ENCODE peak calls at places on chromosomes 11 and 22, in six cellular contexts. Y is endodermal cell, U is OCI-LY7, S is epithelial cell of prostate, Q is pancreas, K is uterus. X is an unnamed sample.

GRCh38 chr11:134331565-134332188 is at the start of gene GLB1L2:
- DNase-seq in Y (peak), S (no peak), Q (peak), K (peak), U (no peak), X (no peak)

GRCh38 chr11:75350743-75351540 is 519 bp downstream of the ARRB1 start:
- DNase-seq in U (no peak), K (peak), S (no peak), Y (peak), Q (peak), X (peak)

GRCh38 chr11:106077609-106078517 is at the start of gene AASDHPPT:
- DNase-seq in K (no peak), Q (peak), U (peak), Y (no peak), S (no peak), X (no peak)

GRCh38 chr11:597166-597725 is 18.5 kb downstream of the IRF7 start:
- DNase-seq in Q (no peak), Y (peak), K (no peak), S (no peak), U (no peak), X (no peak)

GRCh38 chr11:44557464-44557863 is 8.0 kb upstream of the CD82 start:
- DNase-seq in U (peak), K (no peak), S (no peak), Q (no peak), Y (no peak), X (no peak)

GRCh38 chr11:783581-784015 is 6.3 kb downstream of the CEND1 start:
- DNase-seq in K (peak), Q (peak), U (no peak), Y (peak), S (no peak), X (peak)

GRCh38 chr11:45142241-45142885 is 4.1 kb upstream of the PRDM11 start:
- DNase-seq in S (no peak), Y (no peak), U (no peak), Q (no peak), K (peak), X (no peak)

GRCh38 chr11:78406568-78407196 is 10.9 kb downstream of the GAB2 start:
- DNase-seq in S (no peak), Y (no peak), K (no peak), Q (no peak), U (no peak), X (no peak)

GRCh38 chr11:126115820-126116319 is 53.2 kb upstream of the CDON start:
- DNase-seq in S (peak), Q (peak), U (no peak), K (peak), Y (peak), X (no peak)

GRCh38 chr11:2944953-2945756 is 15.9 kb upstream of the PHLDA2 start:
- DNase-seq in Q (peak), S (no peak), K (peak), Y (peak), U (no peak), X (peak)

GRCh38 chr11:71505781-71506180 is 21.3 kb upstream of the KRTAP5-7 start:
- DNase-seq in S (no peak), Q (no peak), K (no peak), U (no peak), Y (peak), X (no peak)

GRCh38 chr11:56188602-56189001 is 12.2 kb downstream of the OR5J2 start:
- DNase-seq in S (no peak), Q (no peak), K (no peak), U (no peak), Y (no peak), X (no peak)

GRCh38 chr11:86288776-86289507 is 13.1 kb upstream of the HIKESHI start:
- DNase-seq in S (no peak), Q (no peak), K (no peak), Y (peak), U (no peak), X (no peak)

GRCh38 chr11:32960553-32961164 is 55.0 kb upstream of the DEPDC7 start:
- DNase-seq in S (no peak), U (peak), Q (no peak), K (no peak), Y (no peak), X (no peak)

GRCh38 chr11:10293423-10294288 is at the start of gene SBF2:
- DNase-seq in S (no peak), U (peak), Y (peak), Q (peak), K (peak), X (peak)

GRCh38 chr22:37768273-37768672 is 39.5 kb upstream of the GCAT start:
- DNase-seq in U (no peak), S (no peak), K (no peak), Y (peak), Q (no peak), X (no peak)

GRCh38 chr11:44316388-44317240 is 6.7 kb upstream of the ALX4 start:
- DNase-seq in U (no peak), Q (no peak), Y (peak), K (peak), S (no peak), X (no peak)

GRCh38 chr22:20456722-20457076 is 19.1 kb upstream of the SCARF2 start:
- DNase-seq in U (no peak), K (no peak), Y (no peak), S (no peak), Q (no peak), X (no peak)

GRCh38 chr11:30192620-30193019 is 38.2 kb upstream of the FSHB start:
- DNase-seq in Y (no peak), K (no peak), U (no peak), S (no peak), Q (no peak), X (no peak)

GRCh38 chr22:39634530-39635399 is 64.2 kb downstream of the CACNA1I start:
- DNase-seq in S (peak), U (no peak), Q (no peak), K (no peak), Y (peak), X (peak)

GRCh38 chr11:115964091-115964490 is 459.9 kb upstream of the CADM1 start:
- DNase-seq in S (no peak), U (no peak), Q (no peak), K (no peak), Y (no peak), X (no peak)

GRCh38 chr22:49705631-49706352 is 121.9 kb downstream of the BRD1 start:
- DNase-seq in S (no peak), Y (peak), U (no peak), Q (no peak), K (no peak), X (no peak)

GRCh38 chr11:119854521-119854920 is 125.5 kb upstream of the NECTIN1 start:
- DNase-seq in Y (no peak), K (no peak), S (no peak), U (no peak), Q (no peak), X (no peak)

GRCh38 chr11:67563354-67564114 is 20.1 kb upstream of the GSTP1 start:
- DNase-seq in S (no peak), Q (peak), U (no peak), K (peak), Y (no peak), X (no peak)

GRCh38 chr22:18110194-18110943 is at the start of gene TUBA8:
- DNase-seq in K (peak), Q (peak), S (no peak), Y (peak), U (peak), X (peak)

GRCh38 chr11:31725176-31725575 is 85.9 kb downstream of the PAX6 start:
- DNase-seq in Q (no peak), K (no peak), S (no peak), U (no peak), Y (no peak), X (no peak)

GRCh38 chr11:70032470-70032795 is 45.7 kb upstream of the ANO1 start:
- DNase-seq in Y (peak), K (no peak), S (no peak), Q (no peak), U (no peak), X (no peak)

GRCh38 chr11:10862446-10862845 is 4.6 kb upstream of the ZBED5 start:
- DNase-seq in S (no peak), Q (no peak), K (no peak), U (no peak), Y (no peak), X (no peak)

GRCh38 chr11:47545298-47545697 is 7.6 kb downstream of the CELF1 start:
- DNase-seq in Y (no peak), K (no peak), S (no peak), U (no peak), Q (no peak), X (no peak)

GRCh38 chr11:126284829-126285228 is 1.9 kb downstream of the TIRAP start:
- DNase-seq in Q (no peak), Y (no peak), U (peak), K (peak), S (peak), X (peak)

GRCh38 chr11:31267720-31268119 is 101.8 kb downstream of the DCDC1 start:
- DNase-seq in U (no peak), Y (no peak), K (no peak), Q (no peak), S (no peak), X (no peak)

GRCh38 chr22:40818192-40818746 is 877 bp downstream of the SLC25A17 start:
- DNase-seq in K (no peak), S (no peak), Y (no peak), U (no peak), Q (no peak), X (no peak)

DNA sequence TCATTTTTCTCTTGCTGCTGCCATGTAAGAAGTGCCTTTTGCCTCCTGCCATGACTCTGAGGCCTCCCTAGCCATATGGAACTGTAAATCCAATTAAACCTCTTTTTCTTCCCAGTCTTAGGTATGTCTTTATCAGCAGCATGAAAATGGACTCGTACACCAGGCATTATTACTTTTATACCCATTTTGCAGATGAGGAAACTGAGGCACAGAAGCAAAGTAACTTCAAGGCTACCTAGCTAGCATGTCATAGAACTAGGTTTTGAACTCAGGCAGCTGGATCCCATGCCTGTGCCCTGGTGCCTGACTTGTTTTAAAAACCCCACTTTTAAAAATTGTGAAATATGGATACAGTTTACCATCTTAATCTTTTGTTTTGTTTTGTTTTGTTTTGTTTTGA is 25.8 kb downstream of the KIAA1671 start:
- DNase-seq in K (no peak), S (no peak), U (no peak), Y (no peak), Q (no peak), X (no peak)
- H3K27ac ChIP-seq in K (no peak), S (peak), U (no peak), Y (no peak), Q (no peak), X (no peak)

GRCh38 chr11:73182824-73183321 is 35.2 kb upstream of the P2RY2 start:
- DNase-seq in U (no peak), K (no peak), Y (no peak), S (no peak), Q (peak), X (no peak)

GRCh38 chr11:73185680-73186293 is 32.3 kb upstream of the P2RY2 start:
- DNase-seq in K (no peak), Y (no peak), S (no peak), U (no peak), Q (no peak), X (no peak)

GRCh38 chr11:73186886-73187285 is 31.2 kb upstream of the P2RY2 start:
- DNase-seq in S (no peak), Y (no peak), U (no peak), Q (no peak), K (no peak), X (no peak)

GRCh38 chr11:73186294-73186850 is 31.7 kb upstream of the P2RY2 start:
- DNase-seq in S (peak), Q (no peak), U (no peak), Y (no peak), K (no peak), X (no peak)

DNA sequence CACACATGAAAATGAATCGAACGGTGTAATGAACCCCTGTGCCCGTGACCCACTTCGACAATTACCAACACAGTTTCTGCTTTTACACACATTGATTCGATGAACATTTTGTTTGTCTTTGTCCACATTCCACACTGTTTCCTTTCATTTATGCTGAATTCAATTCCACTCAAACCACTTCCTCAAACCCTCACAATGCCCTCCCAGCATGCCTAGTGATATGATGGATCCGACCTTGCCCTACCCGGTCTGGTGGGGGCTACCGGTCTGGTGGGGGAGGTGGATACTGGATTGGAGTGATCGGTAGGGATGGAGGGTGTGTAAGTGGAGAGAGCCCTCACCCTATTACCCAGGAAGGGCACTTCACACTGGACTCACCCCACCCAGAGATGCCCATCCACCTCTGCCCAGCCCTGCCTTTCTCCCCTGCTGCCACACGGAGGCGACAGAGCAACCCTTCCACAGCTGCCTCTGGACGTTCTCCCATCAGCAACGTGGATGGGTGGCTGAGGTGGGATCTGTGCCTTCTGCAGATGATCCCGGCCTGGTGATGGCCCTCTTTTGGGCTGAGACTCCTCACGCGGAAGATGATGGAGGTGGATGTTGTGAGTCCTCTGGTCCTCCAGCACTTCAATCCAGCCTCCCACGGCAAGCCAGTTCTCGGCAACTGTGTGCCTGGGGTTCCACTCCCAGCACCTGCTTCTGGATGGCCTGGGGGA is 33.0 kb upstream of the P2RY2 start:
- DNase-seq in K (peak), Q (peak), S (no peak), Y (peak), U (peak), X (peak)
- H3K27ac ChIP-seq in K (no peak), Q (no peak), S (peak), Y (no peak), U (no peak), X (no peak)

GRCh38 chr22:46339956-46340355 is 4.4 kb downstream of the TRMU start:
- DNase-seq in Q (no peak), S (no peak), U (no peak), Y (no peak), K (no peak), X (no peak)
- H3K27ac ChIP-seq in Q (no peak), S (no peak), U (no peak), Y (no peak), K (no peak), X (no peak)

DNA sequence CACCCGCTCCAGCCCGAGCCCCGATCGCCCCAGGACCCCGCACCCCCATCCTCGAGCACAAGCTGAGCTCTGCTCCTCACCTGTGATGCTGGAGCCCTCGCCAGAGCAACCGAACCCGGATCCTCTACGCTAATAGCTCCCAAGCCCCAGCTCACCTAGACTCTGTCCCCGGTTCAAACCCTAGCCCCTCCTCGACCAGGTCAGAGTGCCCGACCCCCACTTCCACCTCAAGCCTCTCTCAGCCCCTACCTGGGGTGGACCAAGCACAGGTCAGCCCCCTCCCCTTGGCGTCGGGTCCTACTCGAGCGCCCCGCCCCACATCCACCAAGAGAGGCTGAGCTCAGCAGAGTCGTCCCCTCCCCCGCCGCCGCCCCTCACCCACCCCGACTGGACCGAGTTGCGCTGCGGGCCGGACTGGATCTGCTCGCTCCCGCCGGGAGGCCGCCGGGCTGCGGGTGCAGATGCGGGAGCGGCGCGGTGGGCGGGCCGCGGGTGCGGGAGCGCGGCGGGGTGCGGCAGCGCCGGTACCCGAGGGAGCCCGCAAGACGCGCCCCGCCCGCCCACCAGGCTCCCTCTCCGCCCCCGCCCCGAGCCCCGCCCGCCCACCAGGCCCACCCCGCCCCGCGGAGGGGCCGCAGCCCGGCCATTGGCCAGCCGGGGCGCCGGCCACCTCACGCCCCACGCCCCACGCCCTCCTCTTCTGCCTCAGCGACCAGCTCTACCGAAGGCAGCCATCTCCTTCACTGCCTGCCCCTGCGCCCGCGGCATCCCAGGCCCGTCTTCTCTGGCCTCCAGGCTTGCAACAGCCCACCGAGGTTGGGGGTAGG is 577 bp upstream of the DKK3 start:
- DNase-seq in Q (no peak), K (peak), U (no peak), Y (peak), S (no peak), X (peak)
- H3K27ac ChIP-seq in Q (no peak), K (peak), U (no peak), Y (no peak), S (peak), X (peak)

DNA sequence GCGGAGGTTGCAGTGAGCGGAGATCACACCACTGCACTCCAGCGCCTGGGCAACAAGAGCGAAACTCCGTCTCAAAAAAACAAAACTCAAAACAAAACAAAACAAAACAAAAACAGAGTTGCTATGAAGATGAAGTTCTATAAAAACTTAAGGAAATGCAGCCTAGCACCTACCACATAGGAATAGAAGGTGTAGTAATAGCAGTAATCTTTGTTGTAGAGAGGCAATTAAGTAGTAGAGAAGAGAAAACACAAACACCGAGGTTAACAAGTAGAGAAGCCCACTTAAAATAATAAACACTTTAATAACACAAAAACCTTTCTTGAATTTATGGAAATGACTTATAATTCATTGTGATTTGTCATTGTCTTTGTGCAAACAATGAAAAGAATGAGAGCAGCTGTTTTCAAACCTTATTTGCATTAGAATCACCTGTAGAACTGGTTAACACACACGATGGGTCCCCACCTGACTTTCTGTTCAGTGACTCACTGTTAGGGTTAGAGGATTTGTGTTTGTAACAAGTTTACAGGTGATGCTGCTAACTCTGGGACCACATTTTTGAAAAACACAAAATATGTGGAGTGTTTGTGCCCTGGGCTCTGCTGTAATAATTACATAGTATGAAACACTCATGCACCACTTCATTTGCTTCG is 43.1 kb downstream of the TYR start:
- DNase-seq in K (no peak), Q (no peak), U (no peak), S (no peak), Y (no peak), X (no peak)
- H3K27ac ChIP-seq in K (no peak), Q (no peak), U (no peak), S (no peak), Y (no peak), X (no peak)

DNA sequence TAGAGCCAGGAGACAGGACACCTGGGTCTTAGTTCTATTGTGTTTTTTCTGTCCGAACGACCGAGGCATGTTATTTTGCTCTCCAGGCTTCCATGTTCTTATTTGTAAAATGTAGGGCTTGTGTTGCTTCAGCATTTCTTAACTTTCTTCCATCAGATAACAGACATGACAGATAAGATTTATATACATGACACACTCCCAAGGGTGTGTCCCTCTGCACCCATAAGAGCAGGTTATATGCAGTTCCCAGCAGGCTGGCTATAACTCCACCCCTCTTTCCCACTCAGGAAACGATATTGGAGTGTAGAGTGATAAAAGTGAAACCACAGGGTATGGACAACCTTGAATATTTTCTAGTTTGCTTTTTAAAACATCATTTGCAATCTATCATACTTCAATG is 65.8 kb downstream of the APIP start:
- DNase-seq in Q (no peak), K (no peak), U (no peak), S (no peak), Y (peak), X (no peak)
- H3K27ac ChIP-seq in Q (no peak), K (no peak), U (no peak), S (no peak), Y (no peak), X (no peak)

DNA sequence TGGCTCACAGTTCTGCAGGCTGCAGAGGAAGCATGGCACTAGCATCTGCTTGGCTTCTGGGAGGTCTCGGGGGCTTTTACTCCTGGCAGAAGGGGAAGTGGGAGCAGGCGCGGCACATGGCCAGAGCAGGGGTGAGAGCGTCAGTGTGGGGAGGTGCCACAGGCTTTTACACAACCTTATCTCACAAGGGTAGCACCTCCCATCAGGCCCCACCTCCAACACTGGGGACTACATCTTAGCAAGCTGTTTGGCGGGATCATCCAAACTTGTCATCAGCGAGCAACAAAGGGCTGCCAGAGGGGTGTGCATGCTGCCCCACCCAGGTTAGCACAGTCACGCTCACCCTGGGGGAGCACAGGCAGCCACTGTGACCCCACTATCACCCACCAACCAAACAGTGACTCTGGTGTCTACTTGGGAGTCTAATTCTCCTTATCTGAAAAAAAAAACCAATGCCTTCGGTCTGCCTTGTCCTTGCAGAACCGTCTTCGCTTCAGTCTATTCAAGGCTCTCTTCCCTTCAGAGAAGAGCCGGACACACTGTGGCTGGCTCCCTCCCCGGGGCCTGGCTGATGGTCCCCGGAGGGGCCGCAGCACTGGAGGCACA is 19.0 kb upstream of the YPEL1 start:
- DNase-seq in K (peak), S (no peak), U (peak), Y (no peak), Q (no peak), X (peak)
- H3K27ac ChIP-seq in K (peak), S (no peak), U (peak), Y (peak), Q (no peak), X (peak)